ENCODE peak calls at places on chromosomes 3 and 15, in seven cellular contexts. R is Kasumi-1; W is activated CD4-positive, alpha-beta T cell treated with anti-CD3 and anti-CD28 coated beads, Interleukin-2, amount 10 ng/mL, durations not matched to agents 7 days and 5 days; J is heart left ventricle; Y is B cell; C is HTR-8/SVneo; I is K562. T is an unnamed sample.

GRCh38 chr3:38453075-38453913 is at the start of gene ACVR2B:
- DNase-seq in R (peak; percentile 58), W (peak; percentile 76), J (peak; percentile 96), Y (peak; percentile 73), C (peak; percentile 77), I (peak; percentile 93), T (no peak)

GRCh38 chr3:130276203-130276803 is 69.2 kb upstream of the COL6A5 start:
- DNase-seq in R (peak; percentile 79), W (peak; percentile 10), J (no peak), Y (no peak), C (peak; percentile 59), I (peak; percentile 70), T (no peak)

GRCh38 chr3:47163023-47163989 is 607 bp downstream of the SETD2 start:
- DNase-seq in R (peak; percentile 40), W (peak; percentile 74), J (peak; percentile 61), Y (peak; percentile 80), C (peak; percentile 20), I (peak; percentile 56), T (no peak)

GRCh38 chr3:151918253-151919029 is 45.0 kb downstream of the SUCNR1 start:
- DNase-seq in R (peak; percentile 82), W (no peak), J (no peak), Y (no peak), C (peak; percentile 36), I (peak; percentile 59), T (peak; percentile 46)

GRCh38 chr3:183506674-183507290 is 48.7 kb downstream of the KLHL6 start:
- DNase-seq in R (peak; percentile 45), W (no peak), J (no peak), Y (no peak), C (no peak), I (no peak), T (no peak)

GRCh38 chr15:87268675-87269074 is 987.9 kb downstream of the NTRK3 start:
- DNase-seq in R (no peak), W (no peak), J (no peak), Y (no peak), C (no peak), I (no peak), T (no peak)

GRCh38 chr3:194102436-194102835 is 33.5 kb upstream of the HES1 start:
- DNase-seq in R (no peak), W (no peak), J (no peak), Y (no peak), C (no peak), I (no peak), T (no peak)

GRCh38 chr15:48408337-48408736 is 77.1 kb downstream of the DUT start:
- DNase-seq in R (no peak), W (no peak), J (no peak), Y (no peak), C (no peak), I (no peak), T (no peak)

GRCh38 chr3:176814252-176814651 is 383.0 kb downstream of the TBL1XR1 start:
- DNase-seq in R (peak; percentile 36), W (peak; percentile 9), J (peak; percentile 69), Y (no peak), C (peak; percentile 17), I (peak; percentile 74), T (peak; percentile 2)

GRCh38 chr3:30453364-30454039 is 152.9 kb upstream of the TGFBR2 start:
- DNase-seq in R (peak; percentile 38), W (no peak), J (peak; percentile 56), Y (no peak), C (no peak), I (no peak), T (no peak)

GRCh38 chr15:68821898-68822380 is 1.2 kb upstream of the ANP32A start:
- DNase-seq in R (peak; percentile 32), W (no peak), J (no peak), Y (no peak), C (no peak), I (peak; percentile 31), T (no peak)

GRCh38 chr3:169324454-169324789 is 339.1 kb downstream of the MECOM start:
- DNase-seq in R (no peak), W (no peak), J (peak; percentile 27), Y (no peak), C (no peak), I (no peak), T (no peak)

GRCh38 chr3:17740703-17741102 is 1.7 kb downstream of the TBC1D5 start:
- DNase-seq in R (peak; percentile 64), W (no peak), J (no peak), Y (no peak), C (no peak), I (peak; percentile 76), T (no peak)

GRCh38 chr3:43729707-43730399 is 39.1 kb downstream of the ABHD5 start:
- DNase-seq in R (no peak), W (no peak), J (no peak), Y (no peak), C (no peak), I (no peak), T (no peak)

GRCh38 chr3:179655236-179655635 is 2.4 kb downstream of the USP13 start:
- DNase-seq in R (no peak), W (no peak), J (no peak), Y (no peak), C (no peak), I (no peak), T (no peak)

T was measured in DMS 273 treated with DMSO at 0.1 percent for 48 hours.